ENCODE peak calls at places on chromosomes 6 and 20, in nine cellular contexts. One of them, this sample, is unnamed.

GRCh38 chr6:96420294-96420693 is 101.3 kb upstream of the UFL1 start:
- DNase-seq in HEK293T: no peak
- DNase-seq in CD4-positive, alpha-beta memory T cell: no peak
- DNase-seq in heart left ventricle: no peak
- DNase-seq in T47D: no peak
- DNase-seq in CD8-positive, alpha-beta T cell: no peak
- DNase-seq in kidney epithelial cell: no peak
- DNase-seq in fibroblast of pulmonary artery: no peak
- DNase-seq in effector memory CD8-positive, alpha-beta T cell: no peak
- DNase-seq in this sample: no peak

GRCh38 chr6:12366732-12367131 is 76.6 kb downstream of the EDN1 start:
- DNase-seq in HEK293T: no peak
- DNase-seq in effector memory CD8-positive, alpha-beta T cell: no peak
- DNase-seq in fibroblast of pulmonary artery: no peak
- DNase-seq in kidney epithelial cell: no peak
- DNase-seq in heart left ventricle: no peak
- DNase-seq in CD8-positive, alpha-beta T cell: no peak
- DNase-seq in CD4-positive, alpha-beta memory T cell: no peak
- DNase-seq in T47D: no peak
- DNase-seq in this sample: no peak

GRCh38 chr6:36985384-36985962 is 523 bp downstream of the MTCH1 start:
- DNase-seq in effector memory CD8-positive, alpha-beta T cell: no peak
- DNase-seq in kidney epithelial cell: no peak
- DNase-seq in heart left ventricle: no peak
- DNase-seq in CD4-positive, alpha-beta memory T cell: peak; percentile 46
- DNase-seq in CD8-positive, alpha-beta T cell: no peak
- DNase-seq in T47D: no peak
- DNase-seq in HEK293T: no peak
- DNase-seq in fibroblast of pulmonary artery: no peak
- DNase-seq in this sample: no peak

GRCh38 chr20:10551732-10552724 is 116.9 kb downstream of the SLX4IP start:
- DNase-seq in effector memory CD8-positive, alpha-beta T cell: no peak
- DNase-seq in kidney epithelial cell: no peak
- DNase-seq in CD8-positive, alpha-beta T cell: no peak
- DNase-seq in HEK293T: no peak
- DNase-seq in T47D: no peak
- DNase-seq in fibroblast of pulmonary artery: peak; percentile 16
- DNase-seq in CD4-positive, alpha-beta memory T cell: no peak
- DNase-seq in heart left ventricle: no peak
- DNase-seq in this sample: no peak

GRCh38 chr6:91031581-91031980 is 444.7 kb upstream of the MAP3K7 start:
- DNase-seq in CD8-positive, alpha-beta T cell: no peak
- DNase-seq in heart left ventricle: no peak
- DNase-seq in HEK293T: no peak
- DNase-seq in T47D: peak; percentile 39
- DNase-seq in effector memory CD8-positive, alpha-beta T cell: no peak
- DNase-seq in kidney epithelial cell: no peak
- DNase-seq in fibroblast of pulmonary artery: no peak
- DNase-seq in CD4-positive, alpha-beta memory T cell: no peak
- DNase-seq in this sample: no peak

GRCh38 chr6:163324928-163325784 is 89.4 kb upstream of the QKI start:
- DNase-seq in fibroblast of pulmonary artery: peak; percentile 26
- DNase-seq in kidney epithelial cell: no peak
- DNase-seq in T47D: peak; percentile 38
- DNase-seq in CD8-positive, alpha-beta T cell: no peak
- DNase-seq in HEK293T: no peak
- DNase-seq in CD4-positive, alpha-beta memory T cell: no peak
- DNase-seq in effector memory CD8-positive, alpha-beta T cell: no peak
- DNase-seq in heart left ventricle: no peak
- DNase-seq in this sample: no peak

GRCh38 chr6:106475280-106475679 is 114.8 kb downstream of the CRYBG1 start:
- DNase-seq in T47D: no peak
- DNase-seq in heart left ventricle: no peak
- DNase-seq in CD4-positive, alpha-beta memory T cell: no peak
- DNase-seq in CD8-positive, alpha-beta T cell: no peak
- DNase-seq in fibroblast of pulmonary artery: no peak
- DNase-seq in kidney epithelial cell: no peak
- DNase-seq in effector memory CD8-positive, alpha-beta T cell: no peak
- DNase-seq in HEK293T: no peak
- DNase-seq in this sample: no peak

GRCh38 chr6:49410564-49410963 is 52.5 kb downstream of the MMUT start:
- DNase-seq in HEK293T: no peak
- DNase-seq in effector memory CD8-positive, alpha-beta T cell: no peak
- DNase-seq in kidney epithelial cell: no peak
- DNase-seq in fibroblast of pulmonary artery: no peak
- DNase-seq in heart left ventricle: no peak
- DNase-seq in CD8-positive, alpha-beta T cell: no peak
- DNase-seq in T47D: no peak
- DNase-seq in CD4-positive, alpha-beta memory T cell: no peak
- DNase-seq in this sample: no peak

GRCh38 chr6:114342826-114343781 is at the start of gene HS3ST5:
- DNase-seq in heart left ventricle: peak; percentile 26
- DNase-seq in HEK293T: peak; percentile 85
- DNase-seq in T47D: peak; percentile 10
- DNase-seq in effector memory CD8-positive, alpha-beta T cell: no peak
- DNase-seq in kidney epithelial cell: no peak
- DNase-seq in CD4-positive, alpha-beta memory T cell: no peak
- DNase-seq in fibroblast of pulmonary artery: peak; percentile 8
- DNase-seq in CD8-positive, alpha-beta T cell: no peak
- DNase-seq in this sample: no peak

GRCh38 chr6:1766663-1767062 is 156.9 kb downstream of the FOXC1 start:
- DNase-seq in CD8-positive, alpha-beta T cell: no peak
- DNase-seq in effector memory CD8-positive, alpha-beta T cell: no peak
- DNase-seq in T47D: no peak
- DNase-seq in heart left ventricle: peak; percentile 65
- DNase-seq in HEK293T: no peak
- DNase-seq in kidney epithelial cell: no peak
- DNase-seq in CD4-positive, alpha-beta memory T cell: no peak
- DNase-seq in fibroblast of pulmonary artery: peak; percentile 62
- DNase-seq in this sample: no peak

GRCh38 chr20:58891076-58891685 is 38.7 kb downstream of the GNAS start:
- DNase-seq in CD8-positive, alpha-beta T cell: peak; percentile 76
- DNase-seq in heart left ventricle: peak; percentile 90
- DNase-seq in kidney epithelial cell: no peak
- DNase-seq in T47D: peak; percentile 91
- DNase-seq in HEK293T: peak; percentile 62
- DNase-seq in effector memory CD8-positive, alpha-beta T cell: peak; percentile 55
- DNase-seq in CD4-positive, alpha-beta memory T cell: peak; percentile 73
- DNase-seq in fibroblast of pulmonary artery: peak; percentile 67
- DNase-seq in this sample: peak; percentile 68

GRCh38 chr6:158452191-158452590 is 107.7 kb upstream of the TMEM181 start:
- DNase-seq in CD4-positive, alpha-beta memory T cell: no peak
- DNase-seq in T47D: no peak
- DNase-seq in CD8-positive, alpha-beta T cell: no peak
- DNase-seq in HEK293T: no peak
- DNase-seq in fibroblast of pulmonary artery: no peak
- DNase-seq in effector memory CD8-positive, alpha-beta T cell: no peak
- DNase-seq in heart left ventricle: no peak
- DNase-seq in kidney epithelial cell: no peak
- DNase-seq in this sample: no peak

GRCh38 chr6:1746919-1747460 is 137.3 kb downstream of the FOXC1 start:
- DNase-seq in HEK293T: no peak
- DNase-seq in heart left ventricle: no peak
- DNase-seq in CD8-positive, alpha-beta T cell: no peak
- DNase-seq in CD4-positive, alpha-beta memory T cell: no peak
- DNase-seq in T47D: no peak
- DNase-seq in kidney epithelial cell: peak; percentile 83
- DNase-seq in fibroblast of pulmonary artery: no peak
- DNase-seq in effector memory CD8-positive, alpha-beta T cell: no peak
- DNase-seq in this sample: no peak

GRCh38 chr20:9218412-9219001 is 149.6 kb downstream of the PLCB4 start:
- DNase-seq in T47D: no peak
- DNase-seq in heart left ventricle: no peak
- DNase-seq in CD8-positive, alpha-beta T cell: no peak
- DNase-seq in HEK293T: peak; percentile 4
- DNase-seq in kidney epithelial cell: no peak
- DNase-seq in effector memory CD8-positive, alpha-beta T cell: no peak
- DNase-seq in fibroblast of pulmonary artery: peak; percentile 56
- DNase-seq in CD4-positive, alpha-beta memory T cell: no peak
- DNase-seq in this sample: no peak

GRCh38 chr6:127420558-127420957 is 38.6 kb downstream of the KIAA0408 start:
- DNase-seq in CD4-positive, alpha-beta memory T cell: peak; percentile 85
- DNase-seq in fibroblast of pulmonary artery: peak; percentile 96
- DNase-seq in kidney epithelial cell: peak; percentile 93
- DNase-seq in heart left ventricle: peak; percentile 33
- DNase-seq in effector memory CD8-positive, alpha-beta T cell: peak; percentile 25
- DNase-seq in T47D: peak; percentile 74
- DNase-seq in HEK293T: peak; percentile 65
- DNase-seq in CD8-positive, alpha-beta T cell: peak; percentile 64
- DNase-seq in this sample: peak; percentile 30

GRCh38 chr6:48813821-48814220 is 649.2 kb downstream of the MMUT start:
- DNase-seq in heart left ventricle: no peak
- DNase-seq in effector memory CD8-positive, alpha-beta T cell: no peak
- DNase-seq in CD8-positive, alpha-beta T cell: no peak
- DNase-seq in T47D: no peak
- DNase-seq in HEK293T: no peak
- DNase-seq in kidney epithelial cell: no peak
- DNase-seq in CD4-positive, alpha-beta memory T cell: no peak
- DNase-seq in fibroblast of pulmonary artery: peak; percentile 81
- DNase-seq in this sample: no peak

GRCh38 chr6:110682460-110682853 is 132.8 kb downstream of the CDK19 start:
- DNase-seq in CD4-positive, alpha-beta memory T cell: peak; percentile 81
- DNase-seq in kidney epithelial cell: peak; percentile 54
- DNase-seq in fibroblast of pulmonary artery: peak; percentile 88
- DNase-seq in effector memory CD8-positive, alpha-beta T cell: peak; percentile 76
- DNase-seq in HEK293T: peak; percentile 74
- DNase-seq in heart left ventricle: peak; percentile 69
- DNase-seq in CD8-positive, alpha-beta T cell: peak; percentile 62
- DNase-seq in T47D: peak; percentile 85
- DNase-seq in this sample: peak; percentile 9

GRCh38 chr6:35219683-35220326 is 6.0 kb downstream of the SCUBE3 start:
- DNase-seq in fibroblast of pulmonary artery: no peak
- DNase-seq in kidney epithelial cell: no peak
- DNase-seq in HEK293T: no peak
- DNase-seq in heart left ventricle: no peak
- DNase-seq in effector memory CD8-positive, alpha-beta T cell: no peak
- DNase-seq in CD4-positive, alpha-beta memory T cell: no peak
- DNase-seq in CD8-positive, alpha-beta T cell: no peak
- DNase-seq in T47D: no peak
- DNase-seq in this sample: no peak